ENCODE peak calls at places on chromosomes 4 and X, in six cellular contexts. S, J, E, A, T and R are unnamed samples.
A peak's percentile ranks its signal among the peaks of the same experiment; 100 is the strongest.

GRCh38 chrX:22171287-22172060 is 101.2 kb upstream of the CBLL2 start:
- DNase-seq in E (no peak), J (no peak), A (no peak), T (no peak), S (no peak), R (no peak)

GRCh38 chrX:31266172-31267076 is 194.6 kb upstream of the FTHL17 start:
- DNase-seq in J (peak; percentile 60), T (peak; percentile 63), E (no peak), A (no peak), S (no peak), R (peak; percentile 77)

GRCh38 chr4:89514811-89515210 is 207.2 kb upstream of the GPRIN3 start:
- DNase-seq in J (no peak), T (no peak), S (no peak), A (no peak), E (no peak), R (no peak)

GRCh38 chr4:31674313-31674947 is 954.3 kb downstream of the PCDH7 start:
- DNase-seq in S (no peak), E (no peak), A (no peak), J (no peak), T (no peak), R (no peak)

GRCh38 chrX:16212436-16212835 is 45.2 kb downstream of the MAGEB17 start:
- DNase-seq in J (peak; percentile 33), E (no peak), S (no peak), T (no peak), A (no peak), R (no peak)

GRCh38 chr4:14096406-14096965 is 469.0 kb upstream of the BOD1L1 start:
- DNase-seq in T (no peak), S (no peak), A (no peak), J (peak; percentile 41), E (no peak), R (no peak)

GRCh38 chrX:118353081-118353850 is 7.4 kb downstream of the WDR44 start:
- DNase-seq in E (no peak), J (no peak), A (no peak), S (no peak), T (no peak), R (no peak)

GRCh38 chrX:153401133-153401764 is at the start of gene PNMA6E:
- DNase-seq in S (no peak), J (no peak), E (no peak), T (no peak), A (no peak), R (no peak)

GRCh38 chr4:11739992-11740391 is 311.3 kb upstream of the HS3ST1 start:
- DNase-seq in S (no peak), J (no peak), E (no peak), T (no peak), A (no peak), R (no peak)

GRCh38 chr4:40843696-40844095 is 93.9 kb downstream of the NSUN7 start:
- DNase-seq in J (no peak), T (peak; percentile 37), E (no peak), S (no peak), A (peak; percentile 35), R (peak; percentile 47)

GRCh38 chr4:161343188-161343950 is 820.4 kb downstream of the FSTL5 start:
- DNase-seq in J (no peak), S (no peak), T (no peak), A (no peak), E (no peak), R (no peak)

GRCh38 chr4:143531368-143531767 is 17.9 kb downstream of the SMARCA5 start:
- DNase-seq in T (no peak), S (no peak), J (no peak), E (no peak), A (no peak), R (no peak)

GRCh38 chr4:142369141-142369540 is 477.0 kb downstream of the INPP4B start:
- DNase-seq in T (no peak), J (no peak), E (no peak), S (no peak), A (no peak), R (no peak)

GRCh38 chr4:179196511-179196910 is 1754.3 kb upstream of the AGA start:
- DNase-seq in T (no peak), E (no peak), A (no peak), S (no peak), J (no peak), R (no peak)

GRCh38 chr4:25882226-25882625 is 19.4 kb upstream of the SEL1L3 start:
- DNase-seq in T (no peak), J (no peak), A (no peak), E (no peak), S (no peak), R (no peak)

GRCh38 chr4:167966161-167966560 is 126.2 kb upstream of the ANXA10 start:
- DNase-seq in J (no peak), E (no peak), T (no peak), A (no peak), S (no peak), R (no peak)

GRCh38 chr4:160143574-160143973 is 1040.7 kb downstream of the RAPGEF2 start:
- DNase-seq in A (no peak), E (no peak), J (no peak), T (no peak), S (no peak), R (no peak)

GRCh38 chrX:51834076-51834475 is 59.3 kb upstream of the MAGED1 start:
- DNase-seq in A (no peak), S (no peak), E (no peak), T (no peak), J (no peak), R (no peak)

GRCh38 chr4:139556735-139557505 is 901 bp upstream of the SETD7 start:
- DNase-seq in J (no peak), A (peak; percentile 61), T (peak; percentile 88), E (peak; percentile 11), S (peak; percentile 29), R (peak; percentile 85)

GRCh38 chr4:14265651-14266050 is 638.1 kb upstream of the BOD1L1 start:
- DNase-seq in T (no peak), S (no peak), E (no peak), A (no peak), J (no peak), R (no peak)

GRCh38 chr4:98421106-98421505 is 159.9 kb downstream of the RAP1GDS1 start:
- DNase-seq in T (no peak), E (no peak), S (no peak), A (no peak), J (no peak), R (no peak)

GRCh38 chrX:16827225-16827624 is 41.0 kb downstream of the TXLNG start:
- DNase-seq in T (no peak), A (no peak), J (no peak), S (no peak), E (no peak), R (no peak)